ENCODE peak calls at places on chromosomes 16 and 17, in four cellular contexts. S is IMR-90, G is lower lobe of right lung, C is K562. T is an unnamed sample.
A peak's percentile ranks its signal among the peaks of the same experiment; 100 is the strongest.

GRCh38 chr17:46136820-46137219 is 56.4 kb downstream of the KANSL1 start:
- ATAC-seq in G (no peak), C (no peak), S (no peak), T (no peak)

GRCh38 chr17:1871743-1872142 is 41.9 kb downstream of the RPA1 start:
- ATAC-seq in G (no peak), C (no peak), S (no peak), T (no peak)

GRCh38 chr17:55436224-55437164 is 14.9 kb upstream of the MMD start:
- ATAC-seq in G (no peak), C (peak; percentile 41), S (no peak), T (peak; percentile 14)

GRCh38 chr16:27624154-27625049 is 74.5 kb downstream of the KATNIP start:
- ATAC-seq in G (no peak), C (no peak), S (no peak), T (no peak)

GRCh38 chr17:41860254-41860931 is 4.8 kb downstream of the KLHL11 start:
- ATAC-seq in S (no peak), C (no peak), G (no peak), T (no peak)

GRCh38 chr16:48526058-48526957 is 83.7 kb downstream of the N4BP1 start:
- ATAC-seq in G (peak; percentile 59), C (peak; percentile 80), S (no peak), T (peak; percentile 78)

GRCh38 chr17:4086041-4086483 is 56.8 kb downstream of the ZZEF1 start:
- ATAC-seq in S (no peak), C (no peak), G (no peak), T (peak; percentile 77)

GRCh38 chr17:30926516-30926915 is 4.8 kb downstream of the ADAP2 start:
- ATAC-seq in G (no peak), S (no peak), C (no peak), T (no peak)

GRCh38 chr16:10181196-10182162 is 749 bp downstream of the GRIN2A start:
- ATAC-seq in S (peak; percentile 73), C (peak; percentile 95), G (peak; percentile 91), T (peak; percentile 49)

GRCh38 chr16:22357635-22357971 is 16.8 kb downstream of the CDR2 start:
- ATAC-seq in G (no peak), S (no peak), C (no peak), T (peak; percentile 80)

GRCh38 chr17:45137561-45138305 is 2.2 kb downstream of the ACBD4 start:
- ATAC-seq in G (no peak), C (no peak), S (no peak), T (no peak)

GRCh38 chr16:68370921-68371651 is 60.3 kb downstream of the PRMT7 start:
- ATAC-seq in G (no peak), C (no peak), S (no peak), T (peak; percentile 3)

GRCh38 chr17:29588561-29589411 is 662 bp downstream of the GIT1 start:
- ATAC-seq in S (peak; percentile 8), C (no peak), G (peak; percentile 0), T (peak; percentile 39)

T was measured in stimulated activated memory B cell treated with anti-CD40 and anti-IgM and Interleukin-4, amounts not matched to agents 10 μg/mL and 1 μg/mL and 100 μg/mL, for 72 hours.